ENCODE peak calls at places on chromosomes 6 and 20, in nine cellular contexts. One of them, this sample, is unnamed.

GRCh38 chr6:43758617-43759050 is 11.4 kb upstream of the VEGFA start:
- DNase-seq in A549: no peak
- DNase-seq in uterus: no peak
- DNase-seq in SK-N-SH: peak
- DNase-seq in mucosa of descending colon: no peak
- DNase-seq in dorsolateral prefrontal cortex: peak
- DNase-seq in kidney: peak
- DNase-seq in Calu3: peak
- DNase-seq in AG10803: no peak
- DNase-seq in this sample: peak

GRCh38 chr20:8721098-8721497 is 347.8 kb upstream of the PLCB4 start:
- DNase-seq in A549: peak
- DNase-seq in uterus: no peak
- DNase-seq in SK-N-SH: peak
- DNase-seq in mucosa of descending colon: no peak
- DNase-seq in dorsolateral prefrontal cortex: no peak
- DNase-seq in kidney: no peak
- DNase-seq in Calu3: peak
- DNase-seq in AG10803: peak
- DNase-seq in this sample: no peak

GRCh38 chr6:75863001-75863400 is 114.0 kb downstream of the MYO6 start:
- DNase-seq in A549: no peak
- DNase-seq in uterus: no peak
- DNase-seq in SK-N-SH: no peak
- DNase-seq in mucosa of descending colon: no peak
- DNase-seq in dorsolateral prefrontal cortex: no peak
- DNase-seq in kidney: no peak
- DNase-seq in Calu3: no peak
- DNase-seq in AG10803: no peak
- DNase-seq in this sample: no peak

GRCh38 chr6:130215526-130215925 is 7.2 kb downstream of the SAMD3 start:
- DNase-seq in A549: no peak
- DNase-seq in uterus: no peak
- DNase-seq in SK-N-SH: no peak
- DNase-seq in mucosa of descending colon: no peak
- DNase-seq in dorsolateral prefrontal cortex: no peak
- DNase-seq in kidney: no peak
- DNase-seq in Calu3: no peak
- DNase-seq in AG10803: no peak
- DNase-seq in this sample: no peak

GRCh38 chr6:136403166-136403980 is 113.7 kb upstream of the BCLAF1 start:
- DNase-seq in A549: peak
- DNase-seq in uterus: peak
- DNase-seq in SK-N-SH: no peak
- DNase-seq in mucosa of descending colon: no peak
- DNase-seq in dorsolateral prefrontal cortex: no peak
- DNase-seq in kidney: no peak
- DNase-seq in Calu3: peak
- DNase-seq in AG10803: peak
- DNase-seq in this sample: no peak

GRCh38 chr20:57698191-57698866 is 11.5 kb downstream of the PMEPA1 start:
- DNase-seq in A549: peak
- DNase-seq in uterus: no peak
- DNase-seq in SK-N-SH: peak
- DNase-seq in mucosa of descending colon: no peak
- DNase-seq in dorsolateral prefrontal cortex: no peak
- DNase-seq in kidney: no peak
- DNase-seq in Calu3: peak
- DNase-seq in AG10803: peak
- DNase-seq in this sample: no peak

GRCh38 chr20:23160536-23161243 is 74.6 kb upstream of the CD93 start:
- DNase-seq in A549: no peak
- DNase-seq in uterus: no peak
- DNase-seq in SK-N-SH: no peak
- DNase-seq in mucosa of descending colon: no peak
- DNase-seq in dorsolateral prefrontal cortex: no peak
- DNase-seq in kidney: no peak
- DNase-seq in Calu3: no peak
- DNase-seq in AG10803: no peak
- DNase-seq in this sample: no peak

GRCh38 chr6:132830236-132830799 is 15.9 kb downstream of the RPS12 start:
- DNase-seq in A549: peak
- DNase-seq in uterus: no peak
- DNase-seq in SK-N-SH: peak
- DNase-seq in mucosa of descending colon: no peak
- DNase-seq in dorsolateral prefrontal cortex: no peak
- DNase-seq in kidney: no peak
- DNase-seq in Calu3: peak
- DNase-seq in AG10803: peak
- DNase-seq in this sample: no peak

GRCh38 chr6:55632953-55633352 is 54.0 kb upstream of the HMGCLL1 start:
- DNase-seq in A549: no peak
- DNase-seq in uterus: no peak
- DNase-seq in SK-N-SH: no peak
- DNase-seq in mucosa of descending colon: no peak
- DNase-seq in dorsolateral prefrontal cortex: no peak
- DNase-seq in kidney: no peak
- DNase-seq in Calu3: no peak
- DNase-seq in AG10803: no peak
- DNase-seq in this sample: no peak

GRCh38 chr6:69138893-69139494 is 503.9 kb downstream of the ADGRB3 start:
- DNase-seq in A549: no peak
- DNase-seq in uterus: no peak
- DNase-seq in SK-N-SH: no peak
- DNase-seq in mucosa of descending colon: no peak
- DNase-seq in dorsolateral prefrontal cortex: no peak
- DNase-seq in kidney: no peak
- DNase-seq in Calu3: peak
- DNase-seq in AG10803: no peak
- DNase-seq in this sample: no peak

GRCh38 chr20:7790189-7790588 is 150.1 kb downstream of the HAO1 start:
- DNase-seq in A549: no peak
- DNase-seq in uterus: no peak
- DNase-seq in SK-N-SH: no peak
- DNase-seq in mucosa of descending colon: no peak
- DNase-seq in dorsolateral prefrontal cortex: no peak
- DNase-seq in kidney: no peak
- DNase-seq in Calu3: no peak
- DNase-seq in AG10803: peak
- DNase-seq in this sample: no peak

GRCh38 chr6:106692112-106692822 is 62.9 kb downstream of the QRSL1 start:
- DNase-seq in A549: peak
- DNase-seq in uterus: no peak
- DNase-seq in SK-N-SH: no peak
- DNase-seq in mucosa of descending colon: no peak
- DNase-seq in dorsolateral prefrontal cortex: peak
- DNase-seq in kidney: peak
- DNase-seq in Calu3: peak
- DNase-seq in AG10803: peak
- DNase-seq in this sample: no peak

GRCh38 chr6:110661426-110661825 is 153.8 kb downstream of the CDK19 start:
- DNase-seq in A549: no peak
- DNase-seq in uterus: no peak
- DNase-seq in SK-N-SH: no peak
- DNase-seq in mucosa of descending colon: no peak
- DNase-seq in dorsolateral prefrontal cortex: no peak
- DNase-seq in kidney: no peak
- DNase-seq in Calu3: no peak
- DNase-seq in AG10803: no peak
- DNase-seq in this sample: no peak

GRCh38 chr6:117167520-117168271 is 97.7 kb upstream of the VGLL2 start:
- DNase-seq in A549: peak
- DNase-seq in uterus: no peak
- DNase-seq in SK-N-SH: no peak
- DNase-seq in mucosa of descending colon: no peak
- DNase-seq in dorsolateral prefrontal cortex: no peak
- DNase-seq in kidney: peak
- DNase-seq in Calu3: peak
- DNase-seq in AG10803: peak
- DNase-seq in this sample: no peak
- TF ChIP-seq CTCF in A549: no peak
- TF ChIP-seq CTCF in uterus: no peak
- TF ChIP-seq CTCF in SK-N-SH: no peak
- TF ChIP-seq CTCF in mucosa of descending colon: no peak
- TF ChIP-seq CTCF in dorsolateral prefrontal cortex: no peak
- TF ChIP-seq CTCF in kidney: no peak
- TF ChIP-seq CTCF in Calu3: no peak
- TF ChIP-seq CTCF in AG10803: no peak
- TF ChIP-seq CTCF in this sample: no peak

GRCh38 chr20:14142171-14142570 is 146.9 kb downstream of the MACROD2 start:
- DNase-seq in A549: peak
- DNase-seq in uterus: no peak
- DNase-seq in SK-N-SH: peak
- DNase-seq in mucosa of descending colon: no peak
- DNase-seq in dorsolateral prefrontal cortex: peak
- DNase-seq in kidney: no peak
- DNase-seq in Calu3: peak
- DNase-seq in AG10803: peak
- DNase-seq in this sample: no peak
- TF ChIP-seq CTCF in A549: peak
- TF ChIP-seq CTCF in uterus: no peak
- TF ChIP-seq CTCF in SK-N-SH: peak
- TF ChIP-seq CTCF in mucosa of descending colon: no peak
- TF ChIP-seq CTCF in dorsolateral prefrontal cortex: peak
- TF ChIP-seq CTCF in kidney: peak
- TF ChIP-seq CTCF in Calu3: no peak
- TF ChIP-seq CTCF in AG10803: peak
- TF ChIP-seq CTCF in this sample: no peak

DNA sequence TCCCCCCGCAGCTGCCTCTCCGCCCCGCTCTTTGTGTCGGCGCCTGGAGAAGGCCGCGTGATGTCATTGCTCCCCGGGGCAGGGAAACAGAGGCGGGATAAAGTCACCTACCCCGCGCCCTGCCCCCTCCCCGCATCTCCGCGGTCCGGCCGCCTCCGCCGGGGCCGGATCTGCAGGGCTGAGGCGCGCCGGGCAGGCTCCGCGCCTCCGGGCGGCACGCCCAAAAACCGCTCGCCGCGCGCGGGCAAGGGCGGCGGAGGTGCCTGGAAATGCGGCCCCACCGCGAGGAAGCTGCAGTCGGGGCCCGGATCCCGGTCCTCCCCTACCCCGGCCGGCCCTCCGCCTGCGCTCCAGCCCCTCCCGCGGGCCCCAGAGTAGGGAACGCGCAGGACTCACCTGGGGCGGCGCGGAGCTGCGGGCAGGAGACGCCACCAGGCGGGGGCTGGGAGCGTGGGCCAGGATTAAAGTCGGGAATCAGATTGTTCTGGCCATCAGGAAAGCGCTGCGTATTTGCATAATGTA is at the start of gene FAXC:
- DNase-seq in A549: peak
- DNase-seq in uterus: peak
- DNase-seq in SK-N-SH: peak
- DNase-seq in mucosa of descending colon: no peak
- DNase-seq in dorsolateral prefrontal cortex: peak
- DNase-seq in kidney: peak
- DNase-seq in Calu3: peak
- DNase-seq in AG10803: peak
- DNase-seq in this sample: no peak
- TF ChIP-seq CTCF in A549: peak
- TF ChIP-seq CTCF in uterus: peak
- TF ChIP-seq CTCF in SK-N-SH: peak
- TF ChIP-seq CTCF in mucosa of descending colon: no peak
- TF ChIP-seq CTCF in dorsolateral prefrontal cortex: no peak
- TF ChIP-seq CTCF in kidney: peak
- TF ChIP-seq CTCF in Calu3: no peak
- TF ChIP-seq CTCF in AG10803: no peak
- TF ChIP-seq CTCF in this sample: no peak

DNA sequence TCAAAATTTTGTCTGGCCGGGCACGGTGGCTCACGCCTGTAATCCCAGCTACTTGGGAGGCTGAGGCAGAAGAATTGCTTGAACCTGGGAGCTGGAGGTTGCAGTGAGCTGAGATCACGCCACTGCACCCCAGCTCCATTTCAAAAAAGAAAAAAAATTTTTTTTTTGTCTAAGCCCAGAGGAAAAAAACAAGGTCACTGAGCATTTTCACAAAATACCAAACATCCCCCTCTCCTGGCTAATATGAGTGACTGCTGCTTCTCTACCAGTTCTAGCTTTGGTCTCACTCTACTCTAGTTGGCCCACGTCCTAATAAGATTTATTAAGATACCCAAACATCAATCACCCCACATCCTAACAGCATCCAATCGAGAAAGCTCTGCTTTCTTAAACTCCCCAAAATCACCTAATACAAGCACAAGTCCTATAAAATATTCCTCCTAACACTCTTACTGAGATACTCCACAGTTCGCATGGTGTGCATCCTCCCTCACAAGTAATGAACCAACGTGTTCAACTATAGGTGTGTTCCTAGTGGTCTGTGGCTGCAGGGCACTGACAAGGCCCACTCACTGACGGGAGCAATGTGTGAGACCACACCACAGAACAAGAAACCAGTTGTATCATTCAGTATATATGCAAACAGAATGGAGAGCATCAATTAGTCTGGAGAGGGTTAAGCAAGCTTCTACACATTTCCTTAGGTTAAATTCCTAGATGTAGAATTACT is 64.2 kb downstream of the FKBP5 start:
- DNase-seq in A549: peak
- DNase-seq in uterus: no peak
- DNase-seq in SK-N-SH: peak
- DNase-seq in mucosa of descending colon: no peak
- DNase-seq in dorsolateral prefrontal cortex: no peak
- DNase-seq in kidney: no peak
- DNase-seq in Calu3: no peak
- DNase-seq in AG10803: peak
- DNase-seq in this sample: no peak
- TF ChIP-seq CTCF in A549: peak
- TF ChIP-seq CTCF in uterus: peak
- TF ChIP-seq CTCF in SK-N-SH: peak
- TF ChIP-seq CTCF in mucosa of descending colon: no peak
- TF ChIP-seq CTCF in dorsolateral prefrontal cortex: no peak
- TF ChIP-seq CTCF in kidney: peak
- TF ChIP-seq CTCF in Calu3: no peak
- TF ChIP-seq CTCF in AG10803: peak
- TF ChIP-seq CTCF in this sample: no peak

GRCh38 chr6:168060521-168060931 is 18.5 kb downstream of the FRMD1 start:
- DNase-seq in A549: peak
- DNase-seq in uterus: peak
- DNase-seq in SK-N-SH: peak
- DNase-seq in mucosa of descending colon: peak
- DNase-seq in dorsolateral prefrontal cortex: no peak
- DNase-seq in kidney: no peak
- DNase-seq in Calu3: peak
- DNase-seq in AG10803: peak
- DNase-seq in this sample: no peak
- TF ChIP-seq CTCF in A549: peak
- TF ChIP-seq CTCF in uterus: peak
- TF ChIP-seq CTCF in SK-N-SH: no peak
- TF ChIP-seq CTCF in mucosa of descending colon: peak
- TF ChIP-seq CTCF in dorsolateral prefrontal cortex: peak
- TF ChIP-seq CTCF in kidney: peak
- TF ChIP-seq CTCF in Calu3: no peak
- TF ChIP-seq CTCF in AG10803: peak
- TF ChIP-seq CTCF in this sample: no peak

This sample was measured in activated B cell treated with CpG ODN at 0.5 μM for 24 hours.